ENCODE peak calls at places on chromosomes 12 and 14, in five cellular contexts. One of them, this sample, is unnamed.

GRCh38 chr12:47273191-47273626 is 193.4 kb upstream of the AMIGO2 start:
- DNase-seq in PC-3: peak; percentile 46
- DNase-seq in mammary epithelial cell: peak; percentile 28
- DNase-seq in HepG2: no peak
- DNase-seq in neural progenitor cell: no peak
- DNase-seq in this sample: no peak

GRCh38 chr14:75334191-75335051 is 55.8 kb downstream of the FOS start:
- DNase-seq in neural progenitor cell: no peak
- DNase-seq in PC-3: no peak
- DNase-seq in HepG2: no peak
- DNase-seq in mammary epithelial cell: no peak
- DNase-seq in this sample: no peak

GRCh38 chr14:64928239-64929002 is 14.1 kb downstream of the GPX2 start:
- DNase-seq in HepG2: no peak
- DNase-seq in neural progenitor cell: no peak
- DNase-seq in PC-3: no peak
- DNase-seq in mammary epithelial cell: no peak
- DNase-seq in this sample: no peak

GRCh38 chr12:75409833-75410232 is 18.9 kb downstream of the GLIPR1L2 start:
- DNase-seq in mammary epithelial cell: no peak
- DNase-seq in PC-3: no peak
- DNase-seq in HepG2: no peak
- DNase-seq in neural progenitor cell: no peak
- DNase-seq in this sample: no peak

GRCh38 chr12:79296871-79297270 is 393.9 kb downstream of the PAWR start:
- DNase-seq in PC-3: no peak
- DNase-seq in HepG2: no peak
- DNase-seq in neural progenitor cell: no peak
- DNase-seq in mammary epithelial cell: no peak
- DNase-seq in this sample: no peak

GRCh38 chr14:89507926-89508460 is 91.0 kb upstream of the FOXN3 start:
- DNase-seq in mammary epithelial cell: peak; percentile 79
- DNase-seq in neural progenitor cell: no peak
- DNase-seq in HepG2: no peak
- DNase-seq in PC-3: peak; percentile 89
- DNase-seq in this sample: no peak

GRCh38 chr12:112515868-112516267 is 97.1 kb downstream of the PTPN11 start:
- DNase-seq in neural progenitor cell: no peak
- DNase-seq in HepG2: no peak
- DNase-seq in mammary epithelial cell: no peak
- DNase-seq in PC-3: no peak
- DNase-seq in this sample: no peak

GRCh38 chr12:101697930-101698781 is 716 bp downstream of the CHPT1 start:
- DNase-seq in neural progenitor cell: no peak
- DNase-seq in mammary epithelial cell: peak; percentile 20
- DNase-seq in HepG2: peak; percentile 22
- DNase-seq in PC-3: peak; percentile 48
- DNase-seq in this sample: peak; percentile 3

GRCh38 chr12:2118481-2119255 is 65.9 kb downstream of the CACNA1C start:
- DNase-seq in mammary epithelial cell: no peak
- DNase-seq in neural progenitor cell: no peak
- DNase-seq in PC-3: no peak
- DNase-seq in HepG2: no peak
- DNase-seq in this sample: no peak

GRCh38 chr12:40794087-40794486 is 101.8 kb downstream of the CNTN1 start:
- DNase-seq in mammary epithelial cell: no peak
- DNase-seq in neural progenitor cell: no peak
- DNase-seq in HepG2: no peak
- DNase-seq in PC-3: no peak
- DNase-seq in this sample: no peak

GRCh38 chr12:106584104-106585064 is 1.6 kb downstream of the RFX4 start:
- DNase-seq in neural progenitor cell: peak; percentile 73
- DNase-seq in HepG2: no peak
- DNase-seq in mammary epithelial cell: no peak
- DNase-seq in PC-3: no peak
- DNase-seq in this sample: no peak

GRCh38 chr12:130873825-130874224 is 2.0 kb downstream of the RAN start:
- DNase-seq in PC-3: no peak
- DNase-seq in mammary epithelial cell: no peak
- DNase-seq in HepG2: no peak
- DNase-seq in neural progenitor cell: no peak
- DNase-seq in this sample: no peak

GRCh38 chr14:66216763-66217162 is 269.4 kb upstream of the CCDC196 start:
- DNase-seq in neural progenitor cell: peak; percentile 41
- DNase-seq in mammary epithelial cell: no peak
- DNase-seq in PC-3: peak; percentile 15
- DNase-seq in HepG2: no peak
- DNase-seq in this sample: no peak

GRCh38 chr12:121325922-121326396 is 26.3 kb downstream of the ANAPC5 start:
- DNase-seq in neural progenitor cell: no peak
- DNase-seq in HepG2: no peak
- DNase-seq in PC-3: no peak
- DNase-seq in mammary epithelial cell: no peak
- DNase-seq in this sample: no peak

GRCh38 chr12:114869091-114869834 is 185.3 kb upstream of the TBX3 start:
- DNase-seq in mammary epithelial cell: no peak
- DNase-seq in neural progenitor cell: peak; percentile 24
- DNase-seq in HepG2: no peak
- DNase-seq in PC-3: peak; percentile 42
- DNase-seq in this sample: no peak

GRCh38 chr14:69880851-69881250 is 1.6 kb downstream of the SMOC1 start:
- DNase-seq in HepG2: no peak
- DNase-seq in neural progenitor cell: peak; percentile 10
- DNase-seq in mammary epithelial cell: no peak
- DNase-seq in PC-3: no peak
- DNase-seq in this sample: no peak

GRCh38 chr12:98373019-98373554 is 142.3 kb upstream of the TMPO start:
- DNase-seq in PC-3: peak; percentile 68
- DNase-seq in HepG2: peak; percentile 30
- DNase-seq in mammary epithelial cell: peak; percentile 38
- DNase-seq in neural progenitor cell: peak; percentile 73
- DNase-seq in this sample: no peak

GRCh38 chr12:79525357-79525756 is 165.4 kb downstream of the PAWR start:
- DNase-seq in PC-3: no peak
- DNase-seq in neural progenitor cell: no peak
- DNase-seq in mammary epithelial cell: no peak
- DNase-seq in HepG2: no peak
- DNase-seq in this sample: no peak

GRCh38 chr14:49971156-49972141 is 78.6 kb downstream of the ARF6 start:
- DNase-seq in PC-3: peak; percentile 43
- DNase-seq in HepG2: no peak
- DNase-seq in mammary epithelial cell: no peak
- DNase-seq in neural progenitor cell: no peak
- DNase-seq in this sample: no peak

GRCh38 chr12:12718853-12719252 is 1.7 kb downstream of the CDKN1B start:
- DNase-seq in mammary epithelial cell: peak; percentile 38
- DNase-seq in PC-3: peak; percentile 10
- DNase-seq in HepG2: no peak
- DNase-seq in neural progenitor cell: peak; percentile 43
- DNase-seq in this sample: no peak

GRCh38 chr14:37625597-37626595 is 30.5 kb downstream of the TTC6 start:
- DNase-seq in HepG2: peak; percentile 74
- DNase-seq in neural progenitor cell: no peak
- DNase-seq in PC-3: no peak
- DNase-seq in mammary epithelial cell: no peak
- DNase-seq in this sample: no peak

GRCh38 chr12:95117178-95117599 is 43.8 kb upstream of the NR2C1 start:
- DNase-seq in PC-3: peak; percentile 83
- DNase-seq in mammary epithelial cell: no peak
- DNase-seq in neural progenitor cell: peak; percentile 83
- DNase-seq in HepG2: peak; percentile 70
- DNase-seq in this sample: no peak

GRCh38 chr14:50040401-50040775 is 76.0 kb downstream of the VCPKMT start:
- DNase-seq in neural progenitor cell: no peak
- DNase-seq in PC-3: peak; percentile 91
- DNase-seq in HepG2: peak; percentile 39
- DNase-seq in mammary epithelial cell: peak; percentile 85
- DNase-seq in this sample: no peak

GRCh38 chr12:19263666-19264065 is 134.1 kb downstream of the PLEKHA5 start:
- DNase-seq in HepG2: no peak
- DNase-seq in PC-3: no peak
- DNase-seq in mammary epithelial cell: no peak
- DNase-seq in neural progenitor cell: peak; percentile 73
- DNase-seq in this sample: no peak

GRCh38 chr12:19261773-19262172 is 132.2 kb downstream of the PLEKHA5 start:
- DNase-seq in neural progenitor cell: no peak
- DNase-seq in HepG2: no peak
- DNase-seq in mammary epithelial cell: no peak
- DNase-seq in PC-3: no peak
- DNase-seq in this sample: no peak
- H2AFZ ChIP-seq in neural progenitor cell: no peak overlapping the region
- H2AFZ ChIP-seq in HepG2: no peak overlapping the region
- H2AFZ ChIP-seq in mammary epithelial cell: no peak overlapping the region
- H2AFZ ChIP-seq in PC-3: no peak overlapping the region
- H2AFZ ChIP-seq in this sample: no peak overlapping the region

GRCh38 chr14:101880016-101880297 is 84.4 kb upstream of the DYNC1H1 start:
- DNase-seq in mammary epithelial cell: no peak
- DNase-seq in neural progenitor cell: no peak
- DNase-seq in HepG2: no peak
- DNase-seq in PC-3: no peak
- DNase-seq in this sample: no peak
- H3K4me3 ChIP-seq in mammary epithelial cell: no peak overlapping the region
- H3K4me3 ChIP-seq in neural progenitor cell: no peak overlapping the region
- H3K4me3 ChIP-seq in HepG2: no peak overlapping the region
- H3K4me3 ChIP-seq in PC-3: no peak overlapping the region
- H3K4me3 ChIP-seq in this sample: no peak overlapping the region

GRCh38 chr12:124863409-124864325 is at the start of gene SCARB1:
- DNase-seq in PC-3: peak; percentile 86
- DNase-seq in mammary epithelial cell: peak; percentile 72
- DNase-seq in neural progenitor cell: peak; percentile 93
- DNase-seq in HepG2: peak; percentile 66
- DNase-seq in this sample: no peak
- H3K4me1 ChIP-seq in PC-3: peaks cover 26% of the 10 kb centered on the region
- H3K4me1 ChIP-seq in mammary epithelial cell: peaks cover 20% of the 10 kb centered on the region
- H3K4me1 ChIP-seq in neural progenitor cell: peaks cover 5% of the 10 kb centered on the region
- H3K4me1 ChIP-seq in HepG2: peaks cover 77% of the 10 kb centered on the region
- H3K4me1 ChIP-seq in this sample: peaks cover 24% of the 10 kb centered on the region

GRCh38 chr14:101959277-101959676 is 5.1 kb upstream of the DYNC1H1 start:
- DNase-seq in neural progenitor cell: no peak
- DNase-seq in mammary epithelial cell: no peak
- DNase-seq in PC-3: no peak
- DNase-seq in HepG2: no peak
- DNase-seq in this sample: no peak
- H2AFZ ChIP-seq in neural progenitor cell: no peak overlapping the region
- H2AFZ ChIP-seq in mammary epithelial cell: no peak overlapping the region
- H2AFZ ChIP-seq in PC-3: no peak overlapping the region
- H2AFZ ChIP-seq in HepG2: no peak overlapping the region
- H2AFZ ChIP-seq in this sample: no peak overlapping the region

DNA sequence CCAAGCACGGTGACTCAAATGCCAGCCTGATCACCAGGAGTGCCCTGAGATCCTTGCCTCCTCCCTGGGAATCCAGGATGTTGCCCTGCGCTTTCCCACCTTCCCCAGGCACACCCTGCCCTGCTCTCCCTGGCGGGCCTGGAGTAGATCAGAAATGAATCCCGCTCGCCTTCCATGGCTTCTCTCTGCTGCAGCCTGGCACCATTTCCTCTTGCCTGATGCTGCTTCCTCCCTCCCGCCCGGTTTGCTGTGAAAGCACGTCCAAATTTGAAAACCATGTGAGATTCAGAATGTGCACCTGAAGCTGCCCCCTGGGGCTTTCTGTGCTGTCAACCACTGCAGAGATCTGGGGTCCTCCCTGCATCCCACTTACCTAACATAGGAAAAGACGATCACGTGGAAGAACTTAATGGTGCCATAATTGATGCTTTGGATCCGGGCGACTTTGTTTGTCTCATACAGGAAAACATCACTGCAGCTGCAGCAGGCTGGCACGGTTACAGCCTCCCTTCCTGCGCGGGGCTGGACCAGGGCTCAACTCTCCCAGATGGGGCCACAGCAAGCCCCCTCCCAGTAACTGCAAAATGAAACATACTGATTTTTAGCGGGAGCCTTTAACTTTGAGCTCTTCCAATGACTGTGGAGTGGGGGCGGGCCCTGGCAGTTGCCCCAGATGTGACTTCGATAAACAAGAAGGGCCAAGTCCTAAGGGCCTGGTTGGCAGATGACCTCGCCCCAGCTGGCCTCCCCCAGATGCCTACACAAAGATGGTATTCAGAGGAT is 24.9 kb upstream of the C12orf76 start:
- DNase-seq in mammary epithelial cell: peak; percentile 10
- DNase-seq in HepG2: no peak
- DNase-seq in neural progenitor cell: no peak
- DNase-seq in PC-3: peak; percentile 25
- DNase-seq in this sample: no peak
- H3K4me3 ChIP-seq in mammary epithelial cell: peak overlapping the region; percentile 30
- H3K4me3 ChIP-seq in HepG2: peak overlapping the region; percentile 53
- H3K4me3 ChIP-seq in neural progenitor cell: no peak overlapping the region
- H3K4me3 ChIP-seq in PC-3: peak overlapping the region; percentile 68
- H3K4me3 ChIP-seq in this sample: no peak overlapping the region

GRCh38 chr12:72365151-72365550 is 93.0 kb downstream of the TRHDE start:
- DNase-seq in neural progenitor cell: no peak
- DNase-seq in PC-3: peak; percentile 50
- DNase-seq in HepG2: no peak
- DNase-seq in mammary epithelial cell: peak; percentile 68
- DNase-seq in this sample: no peak

GRCh38 chr12:72368298-72368697 is 96.1 kb downstream of the TRHDE start:
- DNase-seq in PC-3: no peak
- DNase-seq in mammary epithelial cell: no peak
- DNase-seq in HepG2: no peak
- DNase-seq in neural progenitor cell: no peak
- DNase-seq in this sample: no peak

GRCh38 chr12:72368719-72369505 is 96.7 kb downstream of the TRHDE start:
- DNase-seq in neural progenitor cell: no peak
- DNase-seq in mammary epithelial cell: no peak
- DNase-seq in HepG2: peak; percentile 0
- DNase-seq in PC-3: no peak
- DNase-seq in this sample: no peak

GRCh38 chr12:72369560-72369959 is 97.4 kb downstream of the TRHDE start:
- DNase-seq in PC-3: no peak
- DNase-seq in mammary epithelial cell: no peak
- DNase-seq in neural progenitor cell: no peak
- DNase-seq in HepG2: no peak
- DNase-seq in this sample: no peak

DNA sequence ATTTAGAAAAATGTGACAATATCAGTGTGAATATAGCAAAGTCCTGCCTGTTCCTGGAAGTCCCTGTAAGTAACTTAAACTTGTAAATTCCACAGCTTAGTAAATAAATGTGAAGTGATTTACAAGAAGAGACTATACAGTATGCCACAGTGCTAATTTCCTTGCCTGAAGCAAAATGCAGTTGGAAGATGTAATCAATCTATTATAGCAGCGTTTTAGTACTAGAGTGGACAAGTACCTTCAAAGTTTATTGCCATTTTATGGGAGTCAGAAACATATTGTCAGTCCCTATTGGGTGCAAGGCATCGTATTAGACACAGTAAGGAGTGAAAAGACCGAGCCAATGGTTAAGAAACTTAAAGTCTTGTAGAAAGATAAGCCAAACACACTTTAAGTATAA is 94.1 kb downstream of the TRHDE start:
- DNase-seq in PC-3: no peak
- DNase-seq in neural progenitor cell: no peak
- DNase-seq in HepG2: no peak
- DNase-seq in mammary epithelial cell: no peak
- DNase-seq in this sample: no peak
- H3K4me1 ChIP-seq in PC-3: no peaks in the 10 kb centered on the region
- H3K4me1 ChIP-seq in neural progenitor cell: peaks cover 14% of the 10 kb centered on the region
- H3K4me1 ChIP-seq in HepG2: no peaks in the 10 kb centered on the region
- H3K4me1 ChIP-seq in mammary epithelial cell: no peaks in the 10 kb centered on the region
- H3K4me1 ChIP-seq in this sample: no peaks in the 10 kb centered on the region

GRCh38 chr14:35380794-35381193 is 23.8 kb downstream of the NFKBIA start:
- DNase-seq in mammary epithelial cell: no peak
- DNase-seq in neural progenitor cell: no peak
- DNase-seq in PC-3: peak; percentile 35
- DNase-seq in HepG2: no peak
- DNase-seq in this sample: no peak
- H2AFZ ChIP-seq in mammary epithelial cell: no peak overlapping the region
- H2AFZ ChIP-seq in neural progenitor cell: no peak overlapping the region
- H2AFZ ChIP-seq in PC-3: no peak overlapping the region
- H2AFZ ChIP-seq in HepG2: peak overlapping the region; percentile 85
- H2AFZ ChIP-seq in this sample: no peak overlapping the region

This sample was measured in PC-9.